ENCODE peak calls at places on chromosomes 16 and 17, in five cellular contexts. D is pulmonary artery endothelial cell; S is activated CD4-positive, alpha-beta T cell treated with anti-CD3 and anti-CD28 coated beads for 36 hours; W is ovary; G is heart right ventricle. F is an unnamed sample.

GRCh38 chr17:31674305-31674704 is 184.7 kb downstream of the COPRS start:
- DNase-seq in D (no peak), S (no peak), W (no peak), G (no peak), F (no peak)

GRCh38 chr16:1991588-1992474 is 2.1 kb downstream of the SYNGR3 start:
- DNase-seq in D (peak; percentile 54), S (peak; percentile 100), W (peak; percentile 93), G (peak; percentile 93), F (no peak)

GRCh38 chr17:72764632-72765041 is 327.9 kb downstream of the SLC39A11 start:
- DNase-seq in D (no peak), S (no peak), W (no peak), G (no peak), F (no peak)

GRCh38 chr17:74962622-74963394 is 9.8 kb downstream of the HID1 start:
- DNase-seq in D (no peak), S (no peak), W (no peak), G (no peak), F (no peak)

GRCh38 chr17:236641-237405 is 55.4 kb upstream of the DOC2B start:
- DNase-seq in D (no peak), S (no peak), W (peak; percentile 26), G (no peak), F (no peak)

GRCh38 chr17:70434536-70435490 is 265.5 kb downstream of the KCNJ2 start:
- DNase-seq in D (no peak), S (no peak), W (no peak), G (no peak), F (no peak)

GRCh38 chr17:28726396-28726911 is 421 bp upstream of the TLCD1 start:
- DNase-seq in D (no peak), S (peak; percentile 85), W (no peak), G (peak; percentile 44), F (peak; percentile 82)

GRCh38 chr16:2507679-2508064 is 6.1 kb upstream of the ATP6V0C start:
- DNase-seq in D (no peak), S (no peak), W (no peak), G (no peak), F (no peak)

GRCh38 chr16:49513040-49513439 is 139.4 kb downstream of the C16orf78 start:
- DNase-seq in D (no peak), S (peak; percentile 42), W (no peak), G (no peak), F (peak; percentile 28)

GRCh38 chr17:45160505-45161287 is 979 bp upstream of the HEXIM2 start:
- DNase-seq in D (no peak), S (peak; percentile 68), W (peak; percentile 86), G (peak; percentile 78), F (peak; percentile 65)

GRCh38 chr16:8878523-8878911 is 3.6 kb upstream of the LITAFD start:
- DNase-seq in D (no peak), S (no peak), W (no peak), G (no peak), F (no peak)

GRCh38 chr16:71540-72341 is 690 bp downstream of the RHBDF1 start:
- DNase-seq in D (no peak), S (no peak), W (peak; percentile 83), G (peak; percentile 81), F (no peak)

GRCh38 chr17:58398574-58399266 is 18.6 kb downstream of the RNF43 start:
- DNase-seq in D (no peak), S (no peak), W (no peak), G (no peak), F (no peak)

GRCh38 chr16:84397090-84397489 is 28.8 kb downstream of the ATP2C2 start:
- DNase-seq in D (no peak), S (no peak), W (no peak), G (no peak), F (peak; percentile 13)

GRCh38 chr16:17370233-17371013 is 100.3 kb downstream of the XYLT1 start:
- DNase-seq in D (no peak), S (peak; percentile 42), W (no peak), G (no peak), F (no peak)

GRCh38 chr17:44183024-44183423 is 3.7 kb upstream of the TMUB2 start:
- DNase-seq in D (no peak), S (no peak), W (no peak), G (no peak), F (no peak)

GRCh38 chr17:8140413-8141029 is 11.7 kb downstream of the PER1 start:
- DNase-seq in D (no peak), S (no peak), W (no peak), G (no peak), F (no peak)

GRCh38 chr17:37259030-37259735 is 116.6 kb upstream of the C17orf78 start:
- DNase-seq in D (no peak), S (no peak), W (no peak), G (no peak), F (no peak)

GRCh38 chr16:87441886-87442580 is 49.9 kb downstream of the MAP1LC3B start:
- DNase-seq in D (no peak), S (no peak), W (peak; percentile 12), G (no peak), F (no peak)

GRCh38 chr17:45171338-45172231 is 9.9 kb downstream of the HEXIM2 start:
- DNase-seq in D (no peak), S (peak; percentile 20), W (no peak), G (peak; percentile 20), F (no peak)

GRCh38 chr16:74667215-74667765 is 613 bp upstream of the RFWD3 start:
- DNase-seq in D (no peak), S (peak; percentile 58), W (peak; percentile 57), G (peak; percentile 13), F (peak; percentile 63)

GRCh38 chr16:6209355-6209930 is 1111.8 kb upstream of the EEF2KMT start:
- DNase-seq in D (no peak), S (no peak), W (no peak), G (no peak), F (no peak)

GRCh38 chr17:79081571-79082276 is 7.1 kb downstream of the ENGASE start:
- DNase-seq in D (no peak), S (no peak), W (no peak), G (peak; percentile 28), F (no peak)

F was measured in KBM-7.